ENCODE peak calls at places on chromosomes 4 and X, in nine cellular contexts. One of them, this sample, is unnamed.

GRCh38 chrX:103197721-103198306 is 17.1 kb upstream of the BEX4 start:
- DNase-seq in Peyer's patch: no peak
- DNase-seq in sigmoid colon: no peak
- DNase-seq in H1: no peak
- DNase-seq in GM12878: no peak
- DNase-seq in A549: no peak
- DNase-seq in body of pancreas: no peak
- DNase-seq in tibial nerve: no peak
- DNase-seq in breast epithelium: no peak
- DNase-seq in this sample: no peak

GRCh38 chr4:154714339-154715040 is 29.3 kb upstream of the LRAT start:
- DNase-seq in H1: no peak
- DNase-seq in breast epithelium: no peak
- DNase-seq in sigmoid colon: no peak
- DNase-seq in Peyer's patch: no peak
- DNase-seq in A549: no peak
- DNase-seq in body of pancreas: no peak
- DNase-seq in GM12878: no peak
- DNase-seq in tibial nerve: no peak
- DNase-seq in this sample: no peak

GRCh38 chr4:3374011-3374645 is 67.6 kb upstream of the HGFAC start:
- DNase-seq in Peyer's patch: no peak
- DNase-seq in H1: no peak
- DNase-seq in tibial nerve: no peak
- DNase-seq in body of pancreas: no peak
- DNase-seq in A549: no peak
- DNase-seq in sigmoid colon: peak
- DNase-seq in breast epithelium: no peak
- DNase-seq in GM12878: no peak
- DNase-seq in this sample: no peak

GRCh38 chr4:173413043-173413442 is 14.1 kb upstream of the SCRG1 start:
- DNase-seq in H1: no peak
- DNase-seq in body of pancreas: peak
- DNase-seq in breast epithelium: no peak
- DNase-seq in A549: no peak
- DNase-seq in Peyer's patch: no peak
- DNase-seq in GM12878: no peak
- DNase-seq in sigmoid colon: no peak
- DNase-seq in tibial nerve: peak
- DNase-seq in this sample: no peak

GRCh38 chr4:78477276-78477675 is 74.3 kb upstream of the ANXA3 start:
- DNase-seq in sigmoid colon: no peak
- DNase-seq in breast epithelium: no peak
- DNase-seq in GM12878: no peak
- DNase-seq in body of pancreas: no peak
- DNase-seq in Peyer's patch: no peak
- DNase-seq in A549: no peak
- DNase-seq in H1: no peak
- DNase-seq in tibial nerve: no peak
- DNase-seq in this sample: no peak

GRCh38 chr4:183118585-183118984 is 19.5 kb downstream of the WWC2 start:
- DNase-seq in sigmoid colon: no peak
- DNase-seq in GM12878: no peak
- DNase-seq in body of pancreas: peak
- DNase-seq in Peyer's patch: no peak
- DNase-seq in breast epithelium: no peak
- DNase-seq in tibial nerve: no peak
- DNase-seq in A549: no peak
- DNase-seq in H1: no peak
- DNase-seq in this sample: no peak

GRCh38 chr4:180060159-180060889 is 2182.9 kb upstream of the TENM3 start:
- DNase-seq in H1: no peak
- DNase-seq in body of pancreas: no peak
- DNase-seq in GM12878: no peak
- DNase-seq in sigmoid colon: no peak
- DNase-seq in tibial nerve: no peak
- DNase-seq in breast epithelium: no peak
- DNase-seq in A549: peak
- DNase-seq in Peyer's patch: no peak
- DNase-seq in this sample: no peak

GRCh38 chr4:85952518-85952917 is 407.3 kb downstream of the MAPK10 start:
- DNase-seq in Peyer's patch: no peak
- DNase-seq in A549: no peak
- DNase-seq in breast epithelium: no peak
- DNase-seq in sigmoid colon: no peak
- DNase-seq in tibial nerve: no peak
- DNase-seq in body of pancreas: no peak
- DNase-seq in H1: no peak
- DNase-seq in GM12878: no peak
- DNase-seq in this sample: no peak

GRCh38 chr4:66636321-66636720 is 909.0 kb downstream of the CENPC start:
- DNase-seq in breast epithelium: no peak
- DNase-seq in body of pancreas: no peak
- DNase-seq in tibial nerve: no peak
- DNase-seq in A549: no peak
- DNase-seq in GM12878: no peak
- DNase-seq in sigmoid colon: no peak
- DNase-seq in H1: no peak
- DNase-seq in Peyer's patch: no peak
- DNase-seq in this sample: no peak

GRCh38 chr4:150395872-150396271 is 186.1 kb upstream of the MAB21L2 start:
- DNase-seq in sigmoid colon: no peak
- DNase-seq in GM12878: no peak
- DNase-seq in Peyer's patch: no peak
- DNase-seq in body of pancreas: no peak
- DNase-seq in H1: no peak
- DNase-seq in breast epithelium: no peak
- DNase-seq in tibial nerve: no peak
- DNase-seq in A549: no peak
- DNase-seq in this sample: no peak

GRCh38 chrX:48975041-48975440 is 3.4 kb upstream of the KCND1 start:
- DNase-seq in tibial nerve: no peak
- DNase-seq in H1: no peak
- DNase-seq in GM12878: no peak
- DNase-seq in sigmoid colon: no peak
- DNase-seq in Peyer's patch: no peak
- DNase-seq in body of pancreas: no peak
- DNase-seq in breast epithelium: no peak
- DNase-seq in A549: no peak
- DNase-seq in this sample: no peak

GRCh38 chrX:48974574-48974973 is 2.9 kb upstream of the KCND1 start:
- DNase-seq in body of pancreas: no peak
- DNase-seq in tibial nerve: no peak
- DNase-seq in A549: no peak
- DNase-seq in sigmoid colon: no peak
- DNase-seq in GM12878: no peak
- DNase-seq in Peyer's patch: no peak
- DNase-seq in H1: no peak
- DNase-seq in breast epithelium: no peak
- DNase-seq in this sample: no peak

GRCh38 chrX:48971325-48972213 is at the start of gene KCND1:
- DNase-seq in body of pancreas: peak
- DNase-seq in Peyer's patch: peak
- DNase-seq in A549: no peak
- DNase-seq in sigmoid colon: peak
- DNase-seq in GM12878: no peak
- DNase-seq in tibial nerve: peak
- DNase-seq in breast epithelium: no peak
- DNase-seq in H1: peak
- DNase-seq in this sample: peak

GRCh38 chrX:48974033-48974432 is 2.4 kb upstream of the KCND1 start:
- DNase-seq in A549: no peak
- DNase-seq in H1: no peak
- DNase-seq in sigmoid colon: no peak
- DNase-seq in breast epithelium: no peak
- DNase-seq in GM12878: no peak
- DNase-seq in body of pancreas: no peak
- DNase-seq in Peyer's patch: no peak
- DNase-seq in tibial nerve: no peak
- DNase-seq in this sample: no peak

DNA sequence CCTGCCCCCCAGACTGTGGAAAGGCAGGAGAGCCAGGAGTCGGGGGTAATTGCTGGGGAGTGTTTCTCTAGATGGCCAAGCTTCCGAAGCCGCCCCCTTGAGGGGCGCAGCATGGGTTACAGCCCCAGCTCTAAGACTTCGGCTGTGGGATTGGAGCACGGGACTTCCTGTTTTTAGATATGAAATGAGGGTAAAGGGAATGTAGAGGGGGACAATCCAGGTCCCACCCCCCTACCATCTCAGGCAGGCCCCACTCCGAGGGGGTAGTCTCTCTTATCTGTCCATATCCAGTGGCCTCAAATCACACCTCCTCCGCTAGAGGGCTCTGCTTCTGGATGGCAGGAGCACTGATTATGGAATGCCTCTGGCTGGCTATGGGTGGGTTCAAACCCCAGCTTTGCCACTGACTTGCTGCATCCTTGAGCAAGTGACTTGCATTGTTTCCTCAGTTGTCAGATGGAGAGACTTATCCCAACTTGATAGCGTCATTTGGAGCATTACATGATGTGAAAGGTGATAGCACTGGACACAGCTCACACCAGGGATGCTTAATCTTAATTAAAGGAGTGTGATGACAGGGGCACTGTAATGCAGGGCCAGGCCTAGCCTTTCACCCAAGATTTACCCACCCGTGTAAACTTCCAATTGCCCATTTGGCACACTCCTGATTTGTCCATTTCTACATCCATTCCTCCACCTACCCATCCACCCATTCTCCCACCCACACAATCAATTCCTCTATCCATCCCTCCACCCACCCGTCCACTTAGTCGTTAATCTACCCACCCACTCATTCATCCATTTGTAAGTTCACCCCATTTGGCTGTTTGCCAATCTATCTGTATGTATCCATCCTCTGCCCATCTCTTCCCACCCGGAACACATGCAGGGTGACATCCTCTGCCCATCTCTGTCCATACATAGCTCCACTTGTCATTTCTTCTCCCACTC is 845 bp upstream of the KCND1 start:
- DNase-seq in Peyer's patch: peak
- DNase-seq in breast epithelium: no peak
- DNase-seq in A549: peak
- DNase-seq in tibial nerve: peak
- DNase-seq in H1: no peak
- DNase-seq in body of pancreas: peak
- DNase-seq in sigmoid colon: no peak
- DNase-seq in GM12878: no peak
- DNase-seq in this sample: peak
- H3K27ac ChIP-seq in Peyer's patch: peak
- H3K27ac ChIP-seq in breast epithelium: peak
- H3K27ac ChIP-seq in A549: peak
- H3K27ac ChIP-seq in tibial nerve: peak
- H3K27ac ChIP-seq in H1: no peak
- H3K27ac ChIP-seq in body of pancreas: peak
- H3K27ac ChIP-seq in sigmoid colon: peak
- H3K27ac ChIP-seq in GM12878: no peak
- H3K27ac ChIP-seq in this sample: peak

DNA sequence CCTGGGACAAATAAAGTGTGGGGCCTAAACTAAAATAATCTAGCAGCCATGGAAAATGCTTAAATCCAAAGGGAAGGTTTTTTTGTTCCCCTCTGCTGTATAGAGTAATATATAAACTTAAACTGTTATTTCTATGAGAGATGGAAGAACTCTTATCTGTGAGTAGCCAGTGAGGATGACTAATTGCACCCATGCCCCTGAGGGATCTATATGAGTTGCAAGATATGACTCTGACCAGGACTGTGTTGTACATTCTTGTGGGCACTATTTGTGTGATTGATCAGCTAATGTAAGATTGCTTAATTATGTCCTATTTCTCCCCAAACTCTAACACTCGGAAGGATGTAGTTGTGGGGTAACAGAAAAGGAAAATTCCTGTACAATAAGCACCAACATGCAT is 35.2 kb upstream of the AMBN start:
- DNase-seq in body of pancreas: no peak
- DNase-seq in A549: no peak
- DNase-seq in breast epithelium: no peak
- DNase-seq in GM12878: no peak
- DNase-seq in H1: no peak
- DNase-seq in tibial nerve: no peak
- DNase-seq in Peyer's patch: no peak
- DNase-seq in sigmoid colon: no peak
- DNase-seq in this sample: no peak
- H3K4me3 ChIP-seq in body of pancreas: no peak
- H3K4me3 ChIP-seq in A549: no peak
- H3K4me3 ChIP-seq in breast epithelium: no peak
- H3K4me3 ChIP-seq in GM12878: no peak
- H3K4me3 ChIP-seq in H1: no peak
- H3K4me3 ChIP-seq in tibial nerve: no peak
- H3K4me3 ChIP-seq in Peyer's patch: no peak
- H3K4me3 ChIP-seq in sigmoid colon: no peak
- H3K4me3 ChIP-seq in this sample: no peak

GRCh38 chrX:47156611-47157520 is 11.8 kb downstream of the RBM10 start:
- DNase-seq in tibial nerve: no peak
- DNase-seq in GM12878: no peak
- DNase-seq in Peyer's patch: peak
- DNase-seq in body of pancreas: no peak
- DNase-seq in H1: no peak
- DNase-seq in sigmoid colon: peak
- DNase-seq in A549: no peak
- DNase-seq in breast epithelium: no peak
- DNase-seq in this sample: no peak
- TF ChIP-seq POLR2A in tibial nerve: no peak
- TF ChIP-seq POLR2A in GM12878: no peak
- TF ChIP-seq POLR2A in Peyer's patch: no peak
- TF ChIP-seq POLR2A in body of pancreas: no peak
- TF ChIP-seq POLR2A in H1: no peak
- TF ChIP-seq POLR2A in sigmoid colon: no peak
- TF ChIP-seq POLR2A in A549: no peak
- TF ChIP-seq POLR2A in breast epithelium: no peak
- TF ChIP-seq POLR2A in this sample: no peak

DNA sequence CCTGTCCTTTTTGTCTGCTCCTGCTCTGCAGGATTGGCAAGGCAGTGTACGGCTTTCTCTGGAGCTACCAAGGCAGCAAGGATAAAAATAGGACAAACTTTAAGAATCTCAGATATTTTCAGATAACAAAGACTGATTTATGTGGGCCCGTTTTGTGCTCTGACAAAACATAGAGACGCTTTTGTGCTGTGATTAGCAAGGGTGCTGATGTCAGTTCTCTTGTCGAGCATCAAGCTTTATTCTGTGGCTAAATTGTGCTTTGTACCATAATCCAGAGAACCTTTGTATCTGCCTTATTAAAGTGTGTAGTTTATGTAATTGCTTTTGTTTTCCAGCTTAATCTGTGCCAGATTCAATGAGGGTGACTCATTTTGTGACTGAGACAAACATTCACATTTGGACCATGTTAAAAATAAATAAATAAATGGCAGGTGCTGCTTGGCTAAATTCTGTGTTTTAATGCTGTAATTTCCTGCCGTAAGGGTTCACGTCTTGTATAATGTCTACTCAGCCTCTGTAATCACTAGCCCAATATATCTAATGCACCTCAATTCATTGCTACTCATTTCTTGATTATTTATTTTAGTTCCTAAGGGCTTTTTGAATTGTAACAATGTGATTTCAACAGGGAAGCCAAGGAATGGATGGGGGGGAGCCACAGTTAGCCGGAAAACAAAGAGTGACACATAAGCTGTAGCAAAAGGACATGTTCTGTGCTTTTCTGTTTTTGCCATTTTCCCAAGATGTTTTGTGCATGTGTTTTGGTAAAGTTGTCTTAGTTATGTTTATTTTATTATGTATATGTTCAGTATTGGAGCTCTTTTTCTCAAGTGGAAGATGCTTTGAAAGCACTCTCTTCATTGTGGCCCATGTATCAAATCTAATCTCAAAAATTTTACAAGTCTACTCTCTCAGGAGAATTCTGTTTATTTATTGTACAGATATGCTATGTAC is 75.1 kb downstream of the GAB1 start:
- DNase-seq in Peyer's patch: no peak
- DNase-seq in tibial nerve: no peak
- DNase-seq in sigmoid colon: no peak
- DNase-seq in GM12878: no peak
- DNase-seq in H1: no peak
- DNase-seq in body of pancreas: no peak
- DNase-seq in A549: no peak
- DNase-seq in breast epithelium: no peak
- DNase-seq in this sample: no peak
- H3K27ac ChIP-seq in Peyer's patch: peak
- H3K27ac ChIP-seq in tibial nerve: peak
- H3K27ac ChIP-seq in sigmoid colon: peak
- H3K27ac ChIP-seq in GM12878: no peak
- H3K27ac ChIP-seq in H1: no peak
- H3K27ac ChIP-seq in body of pancreas: no peak
- H3K27ac ChIP-seq in A549: no peak
- H3K27ac ChIP-seq in breast epithelium: peak
- H3K27ac ChIP-seq in this sample: peak